ENCODE peak calls at places on chromosomes 4 and X, in six cellular contexts. Y is NCI-H1105 treated with DMSO at 0.1 percent for 48 hours; H is GM10248; S is cardiac fibroblast; Q is activated T-helper 1 cell treated with anti-CD3 and anti-CD28 coated beads, Interleukin-12 subunit alpha, Interleukin-12 subunit beta, Interleukin-2, Interleukin-4 antibody, amounts not matched to agents 30 ng/mL and 10 ng/mL and 1 ng/mL, durations not matched to agents 14 hours and 24 hours and 36 hours; U is H7. V is an unnamed sample.

GRCh38 chr4:152974732-152975614 is 38.9 kb downstream of the FHDC1 start:
- DNase-seq in Y (no peak), H (no peak), S (no peak), Q (no peak), U (peak; percentile 56), V (no peak)

GRCh38 chr4:123477804-123478209 is 81.2 kb downstream of the SPRY1 start:
- DNase-seq in Y (no peak), H (no peak), S (peak; percentile 95), Q (peak; percentile 67), U (no peak), V (no peak)

GRCh38 chrX:39576081-39576701 is 521.6 kb downstream of the BCOR start:
- DNase-seq in Y (peak; percentile 78), H (no peak), S (no peak), Q (no peak), U (peak; percentile 73), V (no peak)

GRCh38 chr4:151322565-151322964 is 2.8 kb downstream of the SH3D19 start:
- DNase-seq in Y (no peak), H (no peak), S (no peak), Q (no peak), U (no peak), V (no peak)

GRCh38 chrX:141732031-141732430 is 33.5 kb upstream of the SPANXD start:
- DNase-seq in Y (no peak), H (no peak), S (peak; percentile 65), Q (no peak), U (no peak), V (no peak)

GRCh38 chr4:48862038-48862437 is 31.1 kb downstream of the OCIAD1 start:
- DNase-seq in Y (no peak), H (no peak), S (no peak), Q (no peak), U (no peak), V (no peak)

GRCh38 chr4:134027931-134028330 is 173.7 kb downstream of the PABPC4L start:
- DNase-seq in Y (no peak), H (no peak), S (peak; percentile 65), Q (no peak), U (no peak), V (peak; percentile 38)

GRCh38 chr4:13988347-13989265 is 361.1 kb upstream of the BOD1L1 start:
- DNase-seq in Y (no peak), H (no peak), S (peak; percentile 99), Q (no peak), U (no peak), V (no peak)

GRCh38 chr4:102815981-102816380 is 11.4 kb downstream of the UBE2D3 start:
- DNase-seq in Y (no peak), H (no peak), S (peak; percentile 95), Q (no peak), U (no peak), V (no peak)

GRCh38 chr4:101977096-101977495 is 186.6 kb downstream of the BANK1 start:
- DNase-seq in Y (no peak), H (no peak), S (peak; percentile 98), Q (no peak), U (no peak), V (no peak)

GRCh38 chr4:6200922-6201362 is 593 bp upstream of the JAKMIP1 start:
- DNase-seq in Y (no peak), H (no peak), S (no peak), Q (no peak), U (no peak), V (peak; percentile 37)

GRCh38 chrX:16786791-16787735 is 797 bp downstream of the TXLNG start:
- DNase-seq in Y (no peak), H (peak; percentile 46), S (no peak), Q (peak; percentile 10), U (peak; percentile 82), V (peak; percentile 46)